ENCODE peak calls at places on chromosome 16, in nine cellular contexts. R is GM23338; S is HCT116; C is tibial artery; F is CD4-positive, alpha-beta memory T cell; E is OCI-LY7; I is ovary; W is right atrium auricular region; K is upper lobe of right lung. T is an unnamed sample.

GRCh38 chr16:46830417-46830901 is 521 bp downstream of the C16orf87 start:
- DNase-seq in W (no peak), K (peak; percentile 80), R (peak; percentile 44), S (no peak), F (peak; percentile 40), E (peak; percentile 66), I (no peak), C (no peak), T (no peak)

GRCh38 chr16:47504599-47504998 is 43.5 kb downstream of the PHKB start:
- DNase-seq in W (no peak), K (no peak), E (no peak), S (no peak), I (no peak), C (no peak), R (no peak), F (no peak), T (no peak)

GRCh38 chr16:87006789-87007745 is 310.1 kb downstream of the C16orf95 start:
- DNase-seq in F (no peak), C (peak; percentile 48), I (no peak), S (no peak), K (no peak), W (no peak), R (no peak), E (no peak), T (no peak)

GRCh38 chr16:46629331-46629843 is 8.2 kb upstream of the SHCBP1 start:
- DNase-seq in W (no peak), C (no peak), E (no peak), S (peak; percentile 59), I (no peak), F (no peak), K (no peak), R (peak; percentile 79), T (peak; percentile 50)

GRCh38 chr16:3656491-3657468 is 2.3 kb downstream of the DNASE1 start:
- DNase-seq in W (no peak), C (peak; percentile 56), S (no peak), F (no peak), E (no peak), K (peak; percentile 43), I (no peak), R (no peak), T (no peak)

GRCh38 chr16:84103678-84104077 is 13.1 kb downstream of the MBTPS1 start:
- DNase-seq in K (no peak), E (no peak), F (no peak), C (no peak), S (no peak), I (no peak), W (no peak), R (no peak), T (no peak)

GRCh38 chr16:27588052-27588451 is 38.1 kb downstream of the KATNIP start:
- DNase-seq in E (no peak), R (no peak), K (no peak), S (no peak), I (no peak), F (no peak), C (no peak), W (no peak), T (no peak)

GRCh38 chr16:9599415-9600110 is 508.1 kb downstream of the HAPSTR1 start:
- DNase-seq in E (no peak), W (no peak), S (no peak), I (no peak), C (no peak), K (no peak), F (no peak), R (no peak), T (no peak)

GRCh38 chr16:58665200-58665599 is 19.4 kb downstream of the SLC38A7 start:
- DNase-seq in C (no peak), R (no peak), S (no peak), W (no peak), E (no peak), F (no peak), I (no peak), K (no peak), T (no peak)

GRCh38 chr16:15690296-15690695 is 40.3 kb downstream of the NDE1 start:
- DNase-seq in I (no peak), C (no peak), F (no peak), S (no peak), E (no peak), K (no peak), R (no peak), W (no peak), T (peak; percentile 59)

GRCh38 chr16:2042666-2043295 is 4.9 kb downstream of the NTHL1 start:
- DNase-seq in W (no peak), S (no peak), I (no peak), E (no peak), C (no peak), F (no peak), R (no peak), K (no peak), T (no peak)

GRCh38 chr16:2043980-2044451 is 3.6 kb downstream of the NTHL1 start:
- DNase-seq in W (no peak), F (no peak), K (peak; percentile 89), E (no peak), R (no peak), C (no peak), I (no peak), S (no peak), T (no peak)

GRCh38 chr16:2042171-2042570 is 5.5 kb downstream of the NTHL1 start:
- DNase-seq in C (no peak), S (no peak), K (peak; percentile 93), F (no peak), W (no peak), R (no peak), I (no peak), E (no peak), T (no peak)

GRCh38 chr16:2044541-2044940 is 3.1 kb downstream of the NTHL1 start:
- DNase-seq in K (no peak), E (no peak), W (no peak), R (no peak), F (no peak), S (no peak), C (no peak), I (no peak), T (no peak)

GRCh38 chr16:2043296-2043979 is 4.2 kb downstream of the NTHL1 start:
- DNase-seq in K (peak; percentile 86), E (no peak), W (no peak), R (no peak), S (no peak), C (no peak), I (no peak), F (no peak), T (no peak)
- H3K4me1 ChIP-seq in K (peaks cover 84% of the 10 kb centered on the region), E (peaks cover 12% of the 10 kb centered on the region), W (peaks cover 89% of the 10 kb centered on the region), R (peaks cover 7% of the 10 kb centered on the region), S (peaks cover 11% of the 10 kb centered on the region), C (peaks cover 57% of the 10 kb centered on the region), I (peaks cover 34% of the 10 kb centered on the region), F (peaks cover 15% of the 10 kb centered on the region), T (peaks cover 56% of the 10 kb centered on the region)

GRCh38 chr16:10923146-10923649 is 19.1 kb downstream of the DEXI start:
- DNase-seq in I (no peak), W (no peak), E (no peak), F (no peak), K (no peak), S (no peak), R (peak; percentile 11), C (no peak), T (no peak)

GRCh38 chr16:10923650-10924214 is 18.5 kb downstream of the DEXI start:
- DNase-seq in F (no peak), I (peak; percentile 52), W (peak; percentile 84), K (no peak), R (no peak), S (no peak), C (peak; percentile 92), E (no peak), T (no peak)

GRCh38 chr16:10920726-10921427 is 21.4 kb downstream of the DEXI start:
- DNase-seq in C (no peak), K (peak; percentile 61), I (no peak), S (no peak), E (no peak), R (no peak), W (no peak), F (no peak), T (no peak)

GRCh38 chr16:10922328-10923145 is 19.7 kb downstream of the DEXI start:
- DNase-seq in E (no peak), R (no peak), S (no peak), F (no peak), C (peak; percentile 88), I (no peak), W (peak; percentile 83), K (peak; percentile 90), T (no peak)

GRCh38 chr16:10921536-10922327 is 20.5 kb downstream of the DEXI start:
- DNase-seq in F (no peak), I (no peak), S (no peak), W (no peak), C (no peak), K (no peak), E (no peak), R (no peak), T (no peak)
- H3K4me1 ChIP-seq in F (no peaks in the 10 kb centered on the region), I (peaks cover 10% of the 10 kb centered on the region), S (peaks cover 7% of the 10 kb centered on the region), W (peaks cover 54% of the 10 kb centered on the region), C (peaks cover 59% of the 10 kb centered on the region), K (peaks cover 27% of the 10 kb centered on the region), E (peaks cover 6% of the 10 kb centered on the region), R (no peaks in the 10 kb centered on the region), T (no peaks in the 10 kb centered on the region)

DNA sequence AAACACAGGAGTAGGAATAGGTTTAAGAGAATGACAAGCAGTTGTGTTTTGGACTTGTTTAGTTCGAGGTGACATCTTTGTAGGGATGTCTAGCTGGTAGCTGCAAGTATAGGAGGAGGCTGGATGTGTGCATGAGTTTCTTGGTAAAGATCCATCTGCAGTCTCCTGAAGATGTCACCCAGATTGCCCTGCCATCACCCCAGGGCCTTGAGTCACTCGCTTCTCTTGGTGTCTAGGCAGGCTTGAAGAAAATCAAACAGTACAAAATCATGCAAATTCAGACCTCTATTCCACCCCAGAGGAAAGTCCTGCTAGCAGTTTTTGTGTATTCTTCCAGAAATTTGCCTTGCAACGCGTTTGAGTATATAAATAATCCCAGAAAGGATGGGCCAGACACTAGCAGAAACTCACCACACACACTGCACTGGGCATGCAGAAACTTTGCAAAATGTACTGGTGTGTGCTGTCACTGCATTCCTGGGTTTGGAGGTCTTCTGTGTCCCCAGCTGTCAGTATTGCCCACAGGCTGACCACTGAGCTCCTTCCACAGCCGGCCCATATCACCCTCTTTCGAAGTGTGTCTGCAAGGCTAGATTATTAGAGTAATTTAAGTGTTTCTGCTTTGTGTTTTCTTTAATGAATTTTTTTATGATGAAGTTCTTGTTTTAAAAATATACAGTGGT is 51.5 kb downstream of the TENT4B start:
- DNase-seq in S (no peak), K (no peak), W (no peak), I (no peak), R (no peak), C (no peak), F (no peak), E (no peak), T (no peak)
- H3K4me1 ChIP-seq in S (peaks cover 21% of the 10 kb centered on the region), K (peaks cover 45% of the 10 kb centered on the region), W (peaks cover 58% of the 10 kb centered on the region), I (peaks cover 24% of the 10 kb centered on the region), R (no peaks in the 10 kb centered on the region), C (peaks cover 82% of the 10 kb centered on the region), F (peaks cover 21% of the 10 kb centered on the region), E (peaks cover 5% of the 10 kb centered on the region), T (peaks cover 71% of the 10 kb centered on the region)

DNA sequence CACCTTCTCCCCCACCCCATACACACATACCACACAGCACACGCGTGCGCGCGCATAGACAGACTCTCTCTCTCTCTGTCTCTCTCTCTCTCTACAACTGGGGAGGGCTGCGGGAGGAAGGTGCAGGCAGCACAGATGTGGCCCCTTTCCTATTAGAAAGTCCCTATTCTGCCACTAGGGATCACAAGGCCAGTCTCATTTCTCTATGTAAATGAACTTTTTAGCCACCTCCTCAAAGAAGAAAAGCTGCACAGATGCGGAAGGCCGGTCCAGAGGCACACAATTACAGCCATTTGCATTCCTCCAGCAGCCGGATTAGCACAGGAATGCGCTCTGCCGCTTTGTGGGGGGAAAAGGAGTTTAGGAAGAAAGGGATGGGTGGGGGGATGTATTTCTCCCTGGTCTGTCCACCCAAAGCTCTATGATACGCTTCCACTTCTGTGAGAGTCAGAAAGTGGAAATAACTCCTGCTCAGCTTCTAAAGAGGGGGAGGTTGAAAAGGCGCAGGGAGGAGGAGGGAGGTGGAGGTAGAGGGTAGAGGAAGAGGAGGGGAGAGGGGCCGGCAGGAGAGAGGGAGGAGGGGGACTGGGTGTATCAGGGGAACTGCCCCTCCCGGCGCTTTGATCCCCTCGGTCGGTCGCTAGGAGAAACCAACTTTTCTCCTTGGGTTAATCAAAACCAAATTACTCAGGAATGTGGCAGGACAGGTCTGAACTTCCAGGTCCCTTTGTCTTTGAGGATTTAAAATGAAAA is 11.7 kb downstream of the ZFHX3 start:
- DNase-seq in K (peak; percentile 50), R (peak; percentile 96), W (no peak), E (no peak), F (no peak), C (no peak), S (no peak), I (no peak), T (no peak)
- H3K4me1 ChIP-seq in K (peaks cover 33% of the 10 kb centered on the region), R (peaks cover 83% of the 10 kb centered on the region), W (peaks cover 45% of the 10 kb centered on the region), E (peaks cover 6% of the 10 kb centered on the region), F (no peaks in the 10 kb centered on the region), C (peaks cover 99% of the 10 kb centered on the region), S (peaks cover 28% of the 10 kb centered on the region), I (peaks cover 4% of the 10 kb centered on the region), T (peaks cover 37% of the 10 kb centered on the region)